ENCODE peak calls at places on chromosomes 5 and 9, in five cellular contexts. F is heart right ventricle; V is CD4-positive, alpha-beta memory T cell; Z is transverse colon; P is right cardiac atrium. H is an unnamed sample.

GRCh38 chr5:135241536-135241935 is 157.5 kb downstream of the MACROH2A1 start:
- DNase-seq in Z (no peak), F (no peak), P (no peak), V (no peak), H (no peak)

GRCh38 chr9:114311571-114312512 is 11.1 kb upstream of the ORM1 start:
- DNase-seq in Z (no peak), F (no peak), P (no peak), V (no peak), H (no peak)

GRCh38 chr5:18281947-18282557 is 647.8 kb downstream of the TAF11L14 start:
- DNase-seq in P (no peak), Z (no peak), V (no peak), F (no peak), H (peak; percentile 2)

GRCh38 chr5:107512029-107512428 is 158.7 kb downstream of the EFNA5 start:
- DNase-seq in P (no peak), Z (no peak), F (no peak), V (no peak), H (no peak)

GRCh38 chr5:72280655-72281069 is 39.4 kb downstream of the MRPS27 start:
- DNase-seq in Z (no peak), F (no peak), V (no peak), P (no peak), H (no peak)

GRCh38 chr5:142145106-142145900 is 36.7 kb downstream of the NDFIP1 start:
- DNase-seq in V (peak; percentile 57), Z (peak; percentile 61), F (no peak), P (no peak), H (peak; percentile 81)

GRCh38 chr5:179243333-179243732 is 101.9 kb downstream of the ADAMTS2 start:
- DNase-seq in Z (peak; percentile 4), V (no peak), F (no peak), P (no peak), H (peak; percentile 1)

GRCh38 chr5:53542917-53543316 is 17.5 kb upstream of the NDUFS4 start:
- DNase-seq in V (no peak), Z (no peak), F (no peak), P (no peak), H (no peak)

GRCh38 chr9:95807326-95807947 is 68.1 kb upstream of the ERCC6L2 start:
- DNase-seq in P (no peak), V (no peak), Z (no peak), F (no peak), H (peak; percentile 8)

GRCh38 chr9:107170801-107171200 is 112.3 kb upstream of the RAD23B start:
- DNase-seq in P (no peak), Z (no peak), V (no peak), F (no peak), H (no peak)

GRCh38 chr5:111512026-111512405 is 319 bp downstream of the STARD4 start:
- DNase-seq in V (no peak), F (no peak), P (no peak), Z (no peak), H (peak; percentile 48)

GRCh38 chr5:133820516-133820915 is 147.9 kb downstream of the C5orf15 start:
- DNase-seq in F (no peak), Z (no peak), P (no peak), V (no peak), H (no peak)

GRCh38 chr9:89177401-89178161 is 1.0 kb downstream of the SHC3 start:
- DNase-seq in F (no peak), P (peak; percentile 60), Z (no peak), V (no peak), H (no peak)

GRCh38 chr5:179322071-179323025 is 22.9 kb downstream of the ADAMTS2 start:
- DNase-seq in F (peak; percentile 9), P (peak; percentile 72), Z (no peak), V (no peak), H (no peak)

GRCh38 chr5:76818844-76819831 is at the start of gene F2RL1:
- DNase-seq in P (peak; percentile 83), V (peak; percentile 43), F (peak; percentile 57), Z (peak; percentile 94), H (peak; percentile 96)

GRCh38 chr5:172451771-172452197 is 2.5 kb downstream of the SH3PXD2B start:
- DNase-seq in V (no peak), P (no peak), F (no peak), Z (peak; percentile 42), H (no peak)

GRCh38 chr9:99069075-99069474 is 35.8 kb upstream of the TGFBR1 start:
- DNase-seq in Z (no peak), V (no peak), P (no peak), F (no peak), H (no peak)

GRCh38 chr5:179112469-179113142 is 52.4 kb downstream of the ZNF354C start:
- DNase-seq in P (no peak), F (no peak), V (no peak), Z (no peak), H (no peak)

GRCh38 chr5:95962785-95963184 is 1.1 kb upstream of the ELL2 start:
- DNase-seq in P (no peak), Z (no peak), F (no peak), V (no peak), H (no peak)

GRCh38 chr5:159422371-159422770 is 92.1 kb upstream of the IL12B start:
- DNase-seq in P (no peak), F (no peak), V (no peak), Z (no peak), H (no peak)

GRCh38 chr5:374631-375335 is 53.3 kb downstream of the AHRR start:
- DNase-seq in V (no peak), F (no peak), Z (peak; percentile 5), P (no peak), H (no peak)

GRCh38 chr5:9888517-9888916 is 258.4 kb upstream of the TAS2R1 start:
- DNase-seq in V (no peak), P (no peak), Z (no peak), F (no peak), H (no peak)

GRCh38 chr9:78218890-78219289 is 17.0 kb upstream of the CEP78 start:
- DNase-seq in F (no peak), V (no peak), P (no peak), Z (no peak), H (no peak)

GRCh38 chr9:134390947-134391318 is 64.7 kb downstream of the RXRA start:
- DNase-seq in F (no peak), P (no peak), Z (no peak), V (no peak), H (no peak)

GRCh38 chr9:135479469-135480052 is at the start of gene PPP1R26:
- DNase-seq in V (no peak), Z (peak; percentile 42), P (peak; percentile 79), F (peak; percentile 49), H (peak; percentile 10)

GRCh38 chr9:127561491-127562270 is 50.4 kb upstream of the STXBP1 start:
- DNase-seq in V (no peak), Z (peak; percentile 78), F (peak; percentile 72), P (peak; percentile 91), H (peak; percentile 57)

GRCh38 chr9:96478829-96479371 is 28.9 kb downstream of the HABP4 start:
- DNase-seq in Z (no peak), F (no peak), P (no peak), V (no peak), H (no peak)

GRCh38 chr9:109319072-109319630 is 1.7 kb downstream of the EPB41L4B start:
- DNase-seq in P (peak; percentile 64), F (no peak), Z (peak; percentile 54), V (no peak), H (peak; percentile 63)

GRCh38 chr5:140800816-140801493 is at the start of gene PCDHA3:
- DNase-seq in Z (no peak), F (no peak), V (no peak), P (no peak), H (no peak)

GRCh38 chr9:69431203-69431602 is 106.2 kb downstream of the ENTREP1 start:
- DNase-seq in P (no peak), Z (no peak), F (no peak), V (no peak), H (no peak)

GRCh38 chr9:88198346-88198807 is 60.1 kb upstream of the SPATA31C2 start:
- DNase-seq in P (no peak), F (no peak), V (no peak), Z (peak; percentile 20), H (peak; percentile 30)

GRCh38 chr9:35114113-35114847 is 1.4 kb downstream of the ATOSB start:
- DNase-seq in P (peak; percentile 92), V (peak; percentile 68), Z (peak; percentile 88), F (peak; percentile 75), H (peak; percentile 80)

GRCh38 chr5:96093890-96094381 is 132.3 kb upstream of the ELL2 start:
- DNase-seq in F (no peak), V (no peak), P (no peak), Z (no peak), H (peak; percentile 27)

GRCh38 chr5:122906768-122907167 is 61.4 kb downstream of the SNX24 start:
- DNase-seq in V (no peak), Z (no peak), F (no peak), P (no peak), H (no peak)

GRCh38 chr9:128627127-128627715 is 29.4 kb downstream of the DYNC2I2 start:
- DNase-seq in V (no peak), P (peak; percentile 65), Z (no peak), F (no peak), H (no peak)

GRCh38 chr9:128624566-128624965 is 32.1 kb downstream of the DYNC2I2 start:
- DNase-seq in F (no peak), V (no peak), P (peak; percentile 44), Z (no peak), H (no peak)

GRCh38 chr9:128627906-128628305 is 28.7 kb downstream of the DYNC2I2 start:
- DNase-seq in V (no peak), F (no peak), P (peak; percentile 43), Z (no peak), H (no peak)

GRCh38 chr9:128625391-128626145 is 31.1 kb downstream of the DYNC2I2 start:
- DNase-seq in P (peak; percentile 51), Z (peak; percentile 32), V (no peak), F (no peak), H (peak; percentile 44)

GRCh38 chr9:128626181-128626580 is 30.5 kb downstream of the DYNC2I2 start:
- DNase-seq in Z (no peak), F (no peak), V (no peak), P (peak; percentile 25), H (no peak)
- H3K27ac ChIP-seq in Z (peak overlapping the region; percentile 11), F (no peak overlapping the region), V (no peak overlapping the region), P (no peak overlapping the region), H (no peak overlapping the region)

DNA sequence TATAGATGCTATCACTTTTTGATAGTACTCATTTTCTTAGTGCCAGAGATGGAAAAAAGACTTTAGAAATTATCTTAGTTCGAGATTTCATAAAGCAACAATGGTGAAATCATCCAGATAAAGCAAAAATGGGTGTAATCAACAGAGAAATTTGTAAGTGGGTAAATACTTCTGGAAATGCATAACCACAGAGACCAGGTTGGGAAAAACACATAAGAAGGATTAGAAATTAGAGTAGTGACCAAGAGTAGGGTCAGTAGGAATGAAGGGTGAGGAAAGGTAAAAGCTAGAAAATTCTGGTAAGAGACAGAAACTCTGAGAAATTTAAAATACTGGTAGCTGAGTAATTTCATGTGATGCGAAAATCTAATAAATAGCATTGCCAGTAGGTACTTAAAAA is 11.2 kb downstream of the EDIL3 start:
- DNase-seq in V (no peak), Z (no peak), P (no peak), F (no peak), H (no peak)
- H3K4me3 ChIP-seq in V (no peak overlapping the region), Z (no peak overlapping the region), P (no peak overlapping the region), F (no peak overlapping the region), H (no peak overlapping the region)

GRCh38 chr5:40089269-40089668 is 590.4 kb upstream of the PTGER4 start:
- DNase-seq in P (no peak), V (no peak), F (no peak), Z (no peak), H (no peak)
- H3K9me3 ChIP-seq in P (peaks cover 4% of the 10 kb centered on the region), V (no peaks in the 10 kb centered on the region), F (peaks cover 47% of the 10 kb centered on the region), Z (peaks cover 9% of the 10 kb centered on the region), H (no peaks in the 10 kb centered on the region)

GRCh38 chr9:36193049-36193448 is 2.3 kb downstream of the CLTA start:
- DNase-seq in Z (no peak), V (no peak), F (no peak), P (no peak), H (no peak)
- H3K27ac ChIP-seq in Z (no peak overlapping the region), V (peak overlapping the region; percentile 91), F (no peak overlapping the region), P (no peak overlapping the region), H (no peak overlapping the region)